ENCODE peak calls at places on chromosomes 2 and 18, in five cellular contexts. B is mesendoderm; C is NCI-H2029; S is glomerular endothelial cell; U is stimulated activated CD4-positive, alpha-beta T cell treated with anti-CD3 and anti-CD28 coated beads, TNF-alpha, amount 100 ng/mL, for 48 hours. R is an unnamed sample.

GRCh38 chr18:31043709-31044108 is 1.2 kb upstream of the DSC3 start:
- DNase-seq in B (no peak), C (no peak), S (no peak), U (no peak), R (no peak)

GRCh38 chr2:64985457-64985856 is 3.7 kb upstream of the SLC1A4 start:
- DNase-seq in B (no peak), C (no peak), S (no peak), U (no peak), R (no peak)

GRCh38 chr2:45909677-45910191 is 258.3 kb downstream of the PRKCE start:
- DNase-seq in B (no peak), C (no peak), S (no peak), U (no peak), R (no peak)

GRCh38 chr2:101999122-101999789 is 7.5 kb downstream of the IL1R2 start:
- DNase-seq in B (no peak), C (no peak), S (no peak), U (no peak), R (no peak)

GRCh38 chr2:121283670-121284245 is 1.2 kb downstream of the TFCP2L1 start:
- DNase-seq in B (peak), C (no peak), S (no peak), U (no peak), R (no peak)

GRCh38 chr18:4751523-4751922 is 296.4 kb upstream of the DLGAP1 start:
- DNase-seq in B (no peak), C (no peak), S (no peak), U (no peak), R (no peak)

GRCh38 chr2:26940001-26940400 is 30.4 kb upstream of the MAPRE3 start:
- DNase-seq in B (no peak), C (no peak), S (no peak), U (no peak), R (no peak)

GRCh38 chr2:85987266-85988178 is 98.7 kb upstream of the ST3GAL5 start:
- DNase-seq in B (no peak), C (no peak), S (no peak), U (no peak), R (no peak)

GRCh38 chr2:163541920-163542319 is 193.9 kb downstream of the FIGN start:
- DNase-seq in B (no peak), C (no peak), S (no peak), U (no peak), R (no peak)

GRCh38 chr2:36376992-36377738 is 21.6 kb downstream of the CRIM1 start:
- DNase-seq in B (no peak), C (no peak), S (no peak), U (no peak), R (no peak)

GRCh38 chr2:112175333-112175732 is 37.1 kb downstream of the FBLN7 start:
- DNase-seq in B (no peak), C (no peak), S (no peak), U (no peak), R (no peak)

GRCh38 chr18:79439201-79440023 is 43.7 kb downstream of the NFATC1 start:
- DNase-seq in B (no peak), C (no peak), S (no peak), U (no peak), R (no peak)

GRCh38 chr2:168699834-168700417 is 102.5 kb upstream of the NOSTRIN start:
- DNase-seq in B (no peak), C (peak), S (no peak), U (no peak), R (no peak)

GRCh38 chr18:33757037-33757436 is 179.0 kb downstream of the ASXL3 start:
- DNase-seq in B (no peak), C (no peak), S (no peak), U (no peak), R (no peak)

GRCh38 chr2:174247474-174248186 is 702 bp downstream of the OLA1 start:
- DNase-seq in B (peak), C (no peak), S (no peak), U (no peak), R (no peak)

GRCh38 chr2:216736326-216736725 is 41.0 kb upstream of the IGFBP5 start:
- DNase-seq in B (no peak), C (no peak), S (no peak), U (no peak), R (no peak)

GRCh38 chr2:121161272-121161671 is 123.7 kb downstream of the TFCP2L1 start:
- DNase-seq in B (no peak), C (no peak), S (no peak), U (no peak), R (no peak)

GRCh38 chr18:76619342-76620315 is 124.6 kb upstream of the ZNF516 start:
- DNase-seq in B (peak), C (peak), S (no peak), U (no peak), R (no peak)

GRCh38 chr18:10205136-10205535 is 249.3 kb upstream of the APCDD1 start:
- DNase-seq in B (no peak), C (no peak), S (no peak), U (no peak), R (no peak)

GRCh38 chr2:9991829-9992273 is 40.4 kb downstream of the GRHL1 start:
- DNase-seq in B (no peak), C (no peak), S (peak), U (no peak), R (no peak)

GRCh38 chr18:52156166-52156565 is 183.8 kb upstream of the DCC start:
- DNase-seq in B (no peak), C (no peak), S (no peak), U (no peak), R (no peak)

GRCh38 chr18:8283901-8284585 is 325.2 kb upstream of the RAB12 start:
- DNase-seq in B (no peak), C (no peak), S (no peak), U (no peak), R (no peak)

GRCh38 chr2:219627105-219628100 is at the start of gene SLC4A3:
- DNase-seq in B (peak), C (no peak), S (no peak), U (no peak), R (no peak)

GRCh38 chr2:88085099-88085498 is 17.5 kb downstream of the SMYD1 start:
- DNase-seq in B (no peak), C (no peak), S (no peak), U (no peak), R (no peak)

GRCh38 chr2:12858786-12859185 is 142.1 kb downstream of the TRIB2 start:
- DNase-seq in B (no peak), C (no peak), S (no peak), U (no peak), R (no peak)

R was measured in activated T-cell treated with anti-CD3 and anti-CD28 coated beads for 24 hours.